ENCODE peak calls at places on chromosomes 7 and 10, in eight cellular contexts. E is SK-N-DZ, I is NCI-H774, F is adipocyte, T is WERI-Rb-1, N is COR-L47, K is nephron progenitor cell, R is ACHN. L is an unnamed sample.

GRCh38 chr7:94632338-94633024 is 23.5 kb downstream of the SGCE start:
- DNase-seq in E (no peak), I (no peak), F (peak; percentile 87), T (no peak), N (peak; percentile 42), K (no peak), R (peak; percentile 21), L (no peak)

GRCh38 chr10:96935148-96935547 is 103.0 kb downstream of the LCOR start:
- DNase-seq in E (no peak), I (no peak), F (no peak), T (no peak), N (no peak), K (no peak), R (no peak), L (no peak)

GRCh38 chr7:34175837-34176236 is 270.5 kb downstream of the BMPER start:
- DNase-seq in E (no peak), I (no peak), F (no peak), T (no peak), N (no peak), K (no peak), R (no peak), L (no peak)

GRCh38 chr10:4101918-4102654 is 317.1 kb upstream of the KLF6 start:
- DNase-seq in E (no peak), I (no peak), F (no peak), T (no peak), N (no peak), K (no peak), R (no peak), L (no peak)

GRCh38 chr7:122616951-122617350 is 82.0 kb downstream of the RNF133 start:
- DNase-seq in E (no peak), I (no peak), F (peak; percentile 4), T (no peak), N (no peak), K (no peak), R (no peak), L (no peak)

GRCh38 chr10:53379951-53380350 is 607.4 kb upstream of the MBL2 start:
- DNase-seq in E (no peak), I (no peak), F (no peak), T (no peak), N (no peak), K (no peak), R (peak; percentile 21), L (no peak)

GRCh38 chr10:115335366-115335765 is 242.2 kb downstream of the ATRNL1 start:
- DNase-seq in E (no peak), I (no peak), F (no peak), T (no peak), N (no peak), K (no peak), R (no peak), L (no peak)

GRCh38 chr10:110525349-110526260 is 27.9 kb downstream of the DUSP5 start:
- DNase-seq in E (no peak), I (no peak), F (peak; percentile 22), T (no peak), N (no peak), K (no peak), R (no peak), L (no peak)

GRCh38 chr7:28144266-28144665 is 36.3 kb downstream of the JAZF1 start:
- DNase-seq in E (peak; percentile 61), I (peak; percentile 49), F (no peak), T (no peak), N (peak; percentile 54), K (peak; percentile 38), R (no peak), L (peak; percentile 93)

GRCh38 chr10:15141136-15142067 is 27.1 kb downstream of the NMT2 start:
- DNase-seq in E (no peak), I (no peak), F (no peak), T (no peak), N (no peak), K (no peak), R (no peak), L (no peak)

GRCh38 chr7:151254851-151255250 is 6.4 kb upstream of the SMARCD3 start:
- DNase-seq in E (no peak), I (no peak), F (no peak), T (no peak), N (no peak), K (no peak), R (no peak), L (no peak)

GRCh38 chr7:121891731-121892130 is 18.8 kb downstream of the PTPRZ1 start:
- DNase-seq in E (no peak), I (no peak), F (no peak), T (no peak), N (no peak), K (no peak), R (no peak), L (no peak)

L was measured in BE2C.